ENCODE peak calls at places on chromosomes 3 and 15, in seven cellular contexts. T is HCT116, H is SK-N-SH, J is HepG2, Z is K562, B is GM12878, E is H1. G is an unnamed sample.

GRCh38 chr3:150376001-150376848 is 31.9 kb upstream of the TSC22D2 start:
- DNase-seq in E (no peak), H (no peak), Z (no peak), B (no peak), T (no peak), J (peak), G (peak)

GRCh38 chr3:11637901-11638668 is 5.6 kb downstream of the VGLL4 start:
- DNase-seq in E (no peak), B (no peak), Z (no peak), H (peak), J (no peak), T (no peak), G (no peak)

GRCh38 chr3:172903642-172904041 is 153.1 kb downstream of the ECT2 start:
- DNase-seq in H (peak), Z (no peak), E (no peak), T (no peak), B (no peak), J (no peak), G (no peak)

GRCh38 chr3:14234197-14235002 is 55.8 kb downstream of the LSM3 start:
- DNase-seq in B (no peak), E (no peak), T (no peak), Z (no peak), J (peak), H (no peak), G (no peak)

GRCh38 chr3:131361464-131362421 is 19.8 kb upstream of the NUDT16 start:
- DNase-seq in Z (peak), T (peak), E (peak), J (no peak), B (peak), H (no peak), G (peak)

GRCh38 chr15:37053070-37053653 is 47.2 kb downstream of the MEIS2 start:
- DNase-seq in E (no peak), T (no peak), J (no peak), Z (no peak), H (no peak), B (no peak), G (no peak)

GRCh38 chr3:182028081-182028480 is 316.4 kb downstream of the SOX2 start:
- DNase-seq in T (no peak), B (no peak), J (no peak), Z (no peak), H (no peak), E (no peak), G (no peak)

GRCh38 chr15:51796777-51797474 is 32.5 kb upstream of the TMOD3 start:
- DNase-seq in H (no peak), J (peak), Z (no peak), E (no peak), B (no peak), T (no peak), G (no peak)

GRCh38 chr3:184540777-184541681 is 20.6 kb upstream of the EPHB3 start:
- DNase-seq in T (peak), E (peak), Z (peak), J (peak), H (no peak), B (no peak), G (peak)

GRCh38 chr15:83288381-83288801 is 3.9 kb upstream of the BNC1 start:
- DNase-seq in J (no peak), H (no peak), T (no peak), B (no peak), Z (no peak), E (peak), G (no peak)

GRCh38 chr3:108940568-108941285 is 13.0 kb downstream of the GUCA1C start:
- DNase-seq in E (no peak), Z (no peak), H (no peak), B (no peak), T (no peak), J (peak), G (no peak)

GRCh38 chr3:197511130-197511529 is 44.6 kb downstream of the BDH1 start:
- DNase-seq in T (no peak), J (no peak), E (no peak), Z (no peak), H (no peak), B (no peak), G (no peak)

GRCh38 chr3:158935846-158936245 is 134.0 kb downstream of the MFSD1 start:
- DNase-seq in J (no peak), B (no peak), H (no peak), E (no peak), Z (no peak), T (no peak), G (no peak)

GRCh38 chr3:72582211-72582878 is 265.9 kb downstream of the SHQ1 start:
- DNase-seq in J (peak), T (no peak), H (no peak), B (peak), Z (no peak), E (no peak), G (no peak)

GRCh38 chr15:74383695-74384565 is 16.5 kb upstream of the CYP11A1 start:
- DNase-seq in H (no peak), B (peak), T (peak), E (no peak), J (no peak), Z (no peak), G (peak)

GRCh38 chr15:63675263-63675662 is 78.1 kb downstream of the FBXL22 start:
- DNase-seq in J (no peak), B (no peak), E (no peak), Z (no peak), T (no peak), H (no peak), G (no peak)

GRCh38 chr3:10975695-10976234 is 16.8 kb upstream of the SLC6A1 start:
- DNase-seq in T (no peak), E (no peak), Z (peak), B (no peak), H (no peak), J (no peak), G (no peak)

DNA sequence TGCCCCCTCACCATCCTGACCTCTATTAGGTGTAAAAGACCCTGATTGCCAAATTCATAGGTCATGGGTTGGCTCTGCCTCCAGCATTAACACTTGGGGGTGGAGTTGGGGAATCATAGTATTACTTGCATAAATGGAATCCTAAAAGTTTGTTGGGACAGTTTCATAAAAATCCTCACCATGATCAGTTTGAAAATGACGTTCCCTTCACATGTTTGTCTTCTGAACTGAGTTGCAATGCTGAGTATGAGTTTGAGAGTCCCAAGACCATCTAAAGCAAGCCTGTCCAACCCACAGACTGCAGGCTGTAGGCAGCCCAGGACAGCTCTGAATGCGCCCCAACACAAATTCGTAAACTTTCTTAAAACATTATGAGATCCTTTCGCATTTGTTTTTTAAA is 36.9 kb downstream of the FLNB start:
- DNase-seq in Z (no peak), E (no peak), B (no peak), H (no peak), J (no peak), T (no peak), G (no peak)
- TF ChIP-seq JUND in Z (no peak), E (no peak), B (no peak), H (no peak), J (no peak), T (no peak), G (no peak)

GRCh38 chr3:36744770-36745169 is 19.6 kb downstream of the DCLK3 start:
- DNase-seq in Z (no peak), T (no peak), J (no peak), E (no peak), B (no peak), H (peak), G (no peak)

GRCh38 chr3:36756272-36756671 is 8.1 kb downstream of the DCLK3 start:
- DNase-seq in B (no peak), T (no peak), E (no peak), H (no peak), J (no peak), Z (no peak), G (no peak)

GRCh38 chr3:36750737-36751136 is 13.6 kb downstream of the DCLK3 start:
- DNase-seq in B (no peak), J (no peak), H (no peak), Z (no peak), T (no peak), E (no peak), G (no peak)
- TF ChIP-seq JUND in B (no peak), J (no peak), H (no peak), Z (no peak), T (no peak), E (no peak), G (no peak)

DNA sequence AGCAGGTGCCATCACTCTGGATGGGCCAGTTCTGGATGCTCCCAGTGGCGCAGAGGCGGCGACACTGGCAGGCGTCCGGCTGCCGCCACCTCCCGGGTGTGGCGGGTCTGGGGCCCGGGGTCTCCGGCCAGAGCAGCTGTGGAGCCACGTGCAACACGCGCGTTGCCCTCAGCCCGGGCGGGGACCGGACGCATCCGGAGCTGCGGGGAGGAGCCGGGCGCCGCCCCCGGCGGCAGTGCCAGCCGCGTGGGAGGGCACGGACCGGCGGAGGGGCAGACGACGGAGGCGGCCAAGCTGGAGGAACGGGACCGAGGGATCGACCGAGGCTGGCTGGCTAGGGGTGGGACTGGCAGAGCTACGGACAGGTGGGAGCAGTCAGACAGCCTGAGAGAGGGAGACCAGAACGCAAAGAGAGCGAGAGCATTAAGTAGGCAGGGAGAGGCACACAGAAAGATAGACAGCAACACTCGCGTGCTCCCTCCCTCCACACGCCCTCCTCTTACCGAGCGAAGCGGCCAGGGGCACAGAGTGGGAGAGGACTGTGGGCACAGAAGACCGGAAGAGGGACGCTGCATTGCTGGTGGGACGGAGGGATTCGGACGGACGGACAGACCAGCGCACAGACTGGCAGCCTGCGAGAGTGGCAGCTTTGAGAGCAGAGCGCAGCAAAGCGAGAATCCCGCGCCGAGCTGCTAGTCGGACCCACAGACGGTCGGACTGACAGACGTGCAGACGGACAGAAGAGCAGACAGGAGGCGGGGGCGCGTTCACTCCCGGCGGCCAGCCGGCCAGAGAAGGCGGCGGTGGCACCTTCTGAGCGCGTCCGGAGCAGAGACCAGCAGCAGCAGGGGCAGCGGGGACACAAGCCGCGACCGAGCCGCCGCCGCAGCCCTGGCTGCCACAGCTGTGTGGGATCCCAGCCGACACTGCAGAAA is at the start of gene ARPP21:
- DNase-seq in B (no peak), J (no peak), E (peak), H (peak), T (no peak), Z (no peak), G (peak)
- TF ChIP-seq JUND in B (no peak), J (no peak), E (no peak), H (no peak), T (no peak), Z (no peak), G (no peak)

GRCh38 chr3:161314836-161315391 is 56.4 kb downstream of the SPTSSB start:
- DNase-seq in H (no peak), B (no peak), E (no peak), J (no peak), Z (no peak), T (no peak), G (no peak)

GRCh38 chr3:161317077-161317476 is 54.2 kb downstream of the SPTSSB start:
- DNase-seq in E (no peak), B (no peak), Z (no peak), J (no peak), T (no peak), H (no peak), G (no peak)

GRCh38 chr3:161320837-161321236 is 50.5 kb downstream of the SPTSSB start:
- DNase-seq in T (no peak), E (no peak), B (no peak), H (no peak), Z (no peak), J (no peak), G (no peak)

GRCh38 chr3:161310649-161311423 is 60.5 kb downstream of the SPTSSB start:
- DNase-seq in T (no peak), Z (no peak), H (no peak), B (peak), J (no peak), E (no peak), G (no peak)

DNA sequence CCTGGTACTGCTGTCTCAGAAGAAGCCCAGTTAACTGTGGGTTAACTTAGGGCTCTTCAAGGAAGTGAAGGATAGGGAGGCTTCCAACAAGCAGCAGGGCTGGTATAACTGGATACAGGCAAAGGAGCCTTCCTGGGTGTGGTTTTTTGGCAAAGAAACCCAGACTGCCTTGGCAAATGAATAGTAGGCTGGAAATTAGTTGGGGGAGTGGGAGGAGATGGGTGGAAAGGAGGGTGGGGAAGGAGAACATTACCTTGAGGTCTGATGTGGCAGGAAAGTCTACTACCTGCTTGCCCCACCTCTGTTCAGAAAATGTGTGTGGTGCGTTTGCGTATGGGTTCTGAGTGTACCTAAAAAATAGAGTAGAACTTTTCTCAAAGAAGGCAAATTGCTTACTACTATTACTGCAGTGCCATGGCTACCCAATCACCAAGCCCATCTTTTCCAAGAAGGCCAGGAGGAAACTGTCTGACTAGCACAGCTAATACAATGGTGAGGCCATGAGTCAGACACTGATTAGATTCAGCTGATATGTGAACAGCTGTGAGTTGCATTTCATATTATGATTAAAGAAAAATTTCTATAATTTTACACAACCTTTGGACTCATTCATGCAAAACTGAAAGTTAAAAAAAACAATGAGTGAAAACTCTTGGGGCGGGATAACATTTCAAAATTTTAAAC is 55.2 kb downstream of the SPTSSB start:
- DNase-seq in H (no peak), T (no peak), B (no peak), Z (no peak), J (no peak), E (no peak), G (peak)
- TF ChIP-seq JUND in H (no peak), T (no peak), B (no peak), Z (no peak), J (no peak), E (no peak), G (no peak)

DNA sequence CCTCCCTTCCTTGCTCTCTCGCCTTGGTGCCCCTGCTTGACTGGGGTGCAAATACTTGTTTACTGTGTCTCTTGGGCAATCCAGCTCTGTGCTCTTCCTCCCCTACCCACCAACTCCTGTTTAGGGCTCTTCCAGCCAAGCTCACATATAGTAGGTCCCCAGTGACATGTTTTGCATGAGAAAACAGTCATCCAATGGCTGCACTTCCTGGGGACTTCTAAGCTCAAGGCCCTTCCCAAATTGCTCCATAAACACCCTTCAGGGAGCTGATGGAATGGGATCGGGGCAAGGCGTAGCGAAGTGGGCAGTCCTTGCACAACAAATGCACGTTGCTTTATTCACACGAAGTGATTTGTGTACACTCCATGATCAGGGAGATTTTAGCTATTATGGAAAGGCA is 9.4 kb upstream of the COPG1 start:
- DNase-seq in H (no peak), E (no peak), B (no peak), Z (no peak), T (no peak), J (no peak), G (no peak)
- TF ChIP-seq JUND in H (no peak), E (no peak), B (no peak), Z (no peak), T (no peak), J (no peak), G (no peak)

DNA sequence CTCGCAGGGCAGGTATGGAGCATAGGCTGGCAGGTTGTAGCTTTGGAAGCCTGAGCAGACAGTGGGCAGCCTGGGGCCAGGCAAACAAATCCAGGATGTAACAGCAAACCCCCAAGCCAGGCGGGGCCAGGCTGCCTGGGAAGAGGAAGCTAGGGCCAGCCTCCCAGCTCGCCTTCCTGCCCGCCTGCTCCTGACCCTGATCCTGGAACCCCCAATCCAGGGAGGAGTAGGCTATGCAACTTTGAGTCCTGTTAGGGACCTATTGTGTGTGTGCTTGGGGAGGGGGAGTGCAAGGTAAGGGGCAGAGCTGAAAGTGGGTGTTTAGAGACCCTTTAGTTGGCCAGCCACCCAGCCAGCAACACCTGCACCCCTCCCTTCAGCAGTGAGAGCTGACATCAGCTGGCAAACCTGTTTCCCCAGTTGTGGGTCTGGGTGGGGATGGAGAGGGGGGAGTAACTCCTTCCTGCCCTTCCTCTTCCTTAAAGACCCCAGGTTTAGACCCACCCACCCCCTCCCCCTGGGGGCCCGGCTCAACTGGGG is 2.5 kb downstream of the NBEAL2 start:
- DNase-seq in Z (no peak), T (no peak), E (no peak), J (no peak), B (no peak), H (no peak), G (peak)
- TF ChIP-seq JUND in Z (no peak), T (no peak), E (no peak), J (no peak), B (no peak), H (no peak), G (no peak)

GRCh38 chr3:74613060-74613459 is 1.4 kb downstream of the CNTN3 start:
- DNase-seq in H (no peak), T (no peak), Z (no peak), J (no peak), E (no peak), B (no peak), G (no peak)

GRCh38 chr3:74607803-74608202 is 6.7 kb downstream of the CNTN3 start:
- DNase-seq in B (no peak), Z (no peak), E (no peak), T (no peak), J (no peak), H (no peak), G (no peak)

GRCh38 chr3:74614133-74614967 is at the start of gene CNTN3:
- DNase-seq in H (peak), T (no peak), J (no peak), E (peak), Z (no peak), B (no peak), G (peak)

GRCh38 chr3:74617786-74618185 is 3.3 kb upstream of the CNTN3 start:
- DNase-seq in T (no peak), E (no peak), Z (no peak), H (no peak), B (no peak), J (no peak), G (no peak)

DNA sequence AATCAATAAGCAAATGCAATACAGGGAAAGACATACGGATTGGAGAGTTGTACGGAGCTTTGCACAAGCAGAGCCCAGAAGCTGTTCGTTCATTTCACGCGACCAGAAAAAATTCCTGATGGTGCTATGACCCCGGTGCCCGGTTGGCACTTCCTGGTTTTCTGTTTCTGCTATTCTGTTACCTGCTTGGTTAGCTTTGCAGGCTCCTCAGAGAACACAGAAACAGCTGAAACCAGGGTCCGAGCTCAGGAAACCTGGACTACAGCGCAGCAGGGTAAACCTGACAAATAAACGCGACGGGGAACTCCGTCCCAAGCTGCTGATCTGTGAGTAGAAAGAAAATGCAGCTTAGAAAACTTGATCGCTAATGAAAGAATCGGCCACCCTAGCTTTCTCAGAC is 893 bp downstream of the CNTN3 start:
- DNase-seq in H (peak), T (no peak), Z (no peak), E (no peak), J (no peak), B (no peak), G (peak)
- TF ChIP-seq JUND in H (no peak), T (no peak), Z (no peak), E (no peak), J (no peak), B (no peak), G (no peak)

DNA sequence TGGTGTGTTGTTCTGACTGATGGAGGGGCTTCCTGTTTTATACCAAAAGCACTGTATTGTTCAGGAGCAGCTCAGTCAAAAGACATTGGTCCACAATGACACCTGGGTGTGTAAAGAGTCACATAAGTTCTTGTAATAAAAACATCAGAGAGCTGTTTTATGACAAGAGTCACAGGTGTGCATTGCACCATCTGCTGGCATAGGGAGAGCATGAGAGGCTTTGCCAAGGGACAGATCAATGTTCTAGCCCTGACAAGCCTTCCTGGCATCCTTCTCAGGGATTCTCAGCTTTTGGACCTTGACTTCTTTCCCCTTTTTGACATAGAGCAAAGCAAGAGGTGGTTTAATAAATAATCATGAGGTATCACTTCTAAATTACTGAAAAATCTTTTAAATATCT is 20.5 kb downstream of the ARPP21 start:
- DNase-seq in T (no peak), B (no peak), Z (no peak), H (no peak), E (no peak), J (peak), G (peak)
- TF ChIP-seq JUND in T (no peak), B (no peak), Z (no peak), H (no peak), E (no peak), J (no peak), G (no peak)

G was measured in T47D.